ENCODE peak calls at places on chromosomes 6 and 20, in five cellular contexts. B is A549, Z is tibial nerve, I is endothelial cell of umbilical vein, W is erythroblast. P is an unnamed sample.

GRCh38 chr6:165821754-165822153 is 158.7 kb upstream of the PDE10A start:
- DNase-seq in W (no peak), I (no peak), Z (no peak), B (no peak), P (no peak)

GRCh38 chr20:18672826-18673225 is 85.0 kb downstream of the DTD1 start:
- DNase-seq in W (no peak), Z (no peak), I (no peak), B (no peak), P (no peak)

GRCh38 chr20:32017711-32018251 is 7.5 kb downstream of the CCM2L start:
- DNase-seq in W (no peak), Z (no peak), I (no peak), B (peak), P (no peak)

GRCh38 chr6:143901885-143902708 is 37.8 kb downstream of the ZC2HC1B start:
- DNase-seq in W (no peak), I (peak), B (no peak), Z (no peak), P (peak)

GRCh38 chr20:59994697-59995122 is 36.5 kb downstream of the CDH26 start:
- DNase-seq in W (no peak), B (no peak), Z (no peak), I (no peak), P (no peak)

GRCh38 chr6:134948142-134948541 is 1.8 kb downstream of the ALDH8A1 start:
- DNase-seq in B (no peak), W (no peak), Z (no peak), I (no peak), P (no peak)

GRCh38 chr6:147177286-147177685 is 26.9 kb upstream of the STXBP5 start:
- DNase-seq in W (no peak), I (no peak), B (no peak), Z (no peak), P (no peak)

GRCh38 chr6:166624275-166624674 is 2.8 kb downstream of the RPS6KA2 start:
- DNase-seq in B (no peak), I (peak), W (no peak), Z (no peak), P (no peak)

GRCh38 chr6:3755637-3756515 is 4.4 kb upstream of the PXDC1 start:
- DNase-seq in B (no peak), W (no peak), I (no peak), Z (no peak), P (no peak)

GRCh38 chr20:57346477-57346876 is 4.6 kb upstream of the RAE1 start:
- DNase-seq in W (peak), B (peak), I (peak), Z (peak), P (no peak)

GRCh38 chr6:40923326-40923725 is 115.7 kb downstream of the UNC5CL start:
- DNase-seq in Z (no peak), W (no peak), B (no peak), I (no peak), P (no peak)

GRCh38 chr6:69866351-69867074 is at the start of gene COL19A1:
- DNase-seq in B (no peak), Z (no peak), I (peak), W (peak), P (peak)

GRCh38 chr20:53935353-53936084 is 134.9 kb downstream of the BCAS1 start:
- DNase-seq in B (no peak), Z (no peak), W (peak), I (no peak), P (no peak)

GRCh38 chr6:74073429-74073828 is 377.4 kb downstream of the CD109 start:
- DNase-seq in Z (no peak), B (no peak), I (no peak), W (no peak), P (no peak)

DNA sequence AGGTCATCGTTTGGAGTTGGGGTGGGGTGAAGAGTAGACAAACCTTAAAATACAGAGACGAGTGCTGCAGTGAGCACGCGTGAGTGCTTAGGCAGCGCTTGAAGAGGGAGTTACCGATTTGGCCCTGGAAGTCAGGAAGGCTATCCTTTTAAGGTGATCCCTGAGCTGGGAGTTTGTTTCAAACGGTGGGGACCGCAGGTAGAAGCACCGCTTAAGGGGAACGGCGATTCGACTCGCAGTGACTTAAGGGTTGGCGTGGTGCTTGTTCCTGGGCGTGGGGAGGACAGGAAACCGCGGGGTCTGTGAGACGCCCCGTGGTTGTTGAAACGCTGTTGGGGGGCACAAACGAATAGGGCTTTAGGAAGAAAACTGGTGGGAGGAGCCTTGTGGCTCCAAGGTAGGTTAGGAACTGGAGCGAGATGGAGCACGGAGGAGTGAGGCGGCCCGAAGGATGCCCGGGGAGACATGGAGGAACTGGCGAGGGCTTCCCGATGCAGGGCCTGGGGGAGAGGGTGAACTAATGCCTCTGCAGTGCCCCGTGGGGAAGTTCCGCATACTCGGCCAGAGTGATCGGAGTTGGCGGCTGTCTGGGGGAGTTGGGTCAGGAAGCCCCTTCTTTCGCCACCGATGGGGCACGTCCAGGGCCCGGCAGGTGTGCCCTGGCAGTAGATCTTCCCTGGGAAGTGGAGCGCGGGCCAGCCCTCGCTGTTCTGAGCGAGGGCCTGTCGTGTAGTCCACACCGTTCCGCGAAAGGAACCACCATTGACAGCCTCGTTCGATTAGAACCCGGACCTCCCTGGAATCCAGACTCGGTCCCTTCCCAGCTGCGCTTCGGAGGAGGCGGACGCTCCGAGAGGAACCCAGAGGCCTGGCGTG is 1.3 kb upstream of the CDYL start:
- DNase-seq in W (peak), B (no peak), I (peak), Z (no peak), P (peak)
- TF ChIP-seq POLR2A in W (peak), B (no peak), I (no peak), Z (no peak), P (no peak)

DNA sequence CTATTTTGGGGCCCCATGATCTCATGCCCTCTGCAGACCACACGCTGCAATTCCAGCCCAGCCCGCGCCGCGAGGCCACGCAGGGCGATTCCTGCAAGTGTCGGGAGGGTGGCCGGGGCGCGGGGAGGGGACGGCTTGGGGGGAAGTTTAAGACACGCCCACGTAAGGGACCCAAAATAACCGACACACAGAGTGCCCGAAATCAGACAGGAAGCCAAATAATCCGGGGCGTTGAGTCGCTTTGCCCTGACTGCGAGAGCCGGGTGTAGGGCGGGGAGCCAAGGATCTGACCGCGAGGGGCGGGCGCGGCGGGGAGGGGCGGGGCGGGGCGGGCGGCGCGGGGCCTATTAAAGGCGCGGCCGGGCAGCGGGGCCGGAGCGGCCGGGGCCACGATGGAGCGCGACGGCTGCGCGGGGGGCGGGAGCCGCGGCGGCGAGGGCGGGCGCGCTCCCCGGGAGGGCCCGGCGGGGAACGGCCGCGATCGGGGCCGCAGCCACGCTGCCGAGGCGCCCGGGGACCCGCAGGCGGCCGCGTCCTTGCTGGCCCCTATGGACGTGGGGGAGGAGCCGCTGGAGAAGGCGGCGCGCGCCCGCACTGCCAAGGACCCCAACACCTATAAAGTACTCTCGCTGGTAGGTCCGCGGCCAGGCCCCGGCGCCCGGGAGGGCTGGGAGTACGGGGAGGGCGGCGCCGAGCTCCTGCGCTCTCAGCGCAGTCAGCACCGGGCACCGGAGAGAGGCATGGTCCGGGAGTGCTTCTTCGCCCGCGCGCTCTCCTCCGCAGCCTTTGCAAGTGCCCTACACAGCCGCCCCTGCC is at the start of gene ENPP1:
- DNase-seq in B (peak), W (peak), I (peak), Z (peak), P (peak)
- TF ChIP-seq POLR2A in B (peak), W (no peak), I (no peak), Z (no peak), P (no peak)

DNA sequence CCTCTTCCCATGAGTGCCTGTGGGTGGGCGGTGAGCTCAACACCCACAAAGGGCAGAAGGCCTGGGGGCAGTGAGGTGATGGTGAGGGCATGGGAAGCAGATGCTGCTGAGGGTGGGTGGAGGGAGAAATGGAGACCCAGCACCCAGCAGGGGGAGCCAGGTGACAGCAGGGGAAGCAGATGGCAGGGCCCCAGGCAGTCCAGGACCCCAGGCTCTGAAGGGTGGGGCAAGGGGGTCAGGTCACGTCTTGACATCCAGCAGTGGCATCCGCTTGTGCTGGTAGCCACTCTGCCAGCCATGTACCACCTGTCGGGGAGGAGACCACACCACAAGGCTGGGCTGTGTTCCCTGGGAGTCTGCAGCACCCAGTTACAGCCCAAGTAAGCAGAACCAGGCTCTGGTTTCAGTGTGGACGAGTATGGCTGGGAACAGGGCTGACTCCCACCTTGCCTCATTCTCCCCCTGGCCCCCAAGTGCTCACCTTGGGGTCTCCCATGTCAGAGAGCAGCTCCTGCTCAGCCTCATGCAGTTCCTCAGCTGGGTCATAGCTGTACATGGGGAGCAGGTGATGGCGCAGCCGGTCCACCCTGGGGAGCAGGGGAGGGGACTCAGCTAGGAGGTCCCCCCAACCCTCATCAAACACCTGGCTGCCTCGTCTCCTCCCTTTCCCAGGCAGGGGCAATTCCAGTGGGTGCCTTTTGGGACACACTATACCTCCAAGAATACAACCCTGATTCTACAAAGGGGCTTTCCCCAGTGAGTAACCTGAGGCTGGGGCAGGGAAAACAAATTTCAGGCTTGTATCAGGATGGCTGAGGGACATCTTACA is 2.0 kb downstream of the SMIM29 start:
- DNase-seq in B (no peak), W (peak), Z (no peak), I (peak), P (peak)
- TF ChIP-seq POLR2A in B (no peak), W (peak), Z (no peak), I (peak), P (peak)

DNA sequence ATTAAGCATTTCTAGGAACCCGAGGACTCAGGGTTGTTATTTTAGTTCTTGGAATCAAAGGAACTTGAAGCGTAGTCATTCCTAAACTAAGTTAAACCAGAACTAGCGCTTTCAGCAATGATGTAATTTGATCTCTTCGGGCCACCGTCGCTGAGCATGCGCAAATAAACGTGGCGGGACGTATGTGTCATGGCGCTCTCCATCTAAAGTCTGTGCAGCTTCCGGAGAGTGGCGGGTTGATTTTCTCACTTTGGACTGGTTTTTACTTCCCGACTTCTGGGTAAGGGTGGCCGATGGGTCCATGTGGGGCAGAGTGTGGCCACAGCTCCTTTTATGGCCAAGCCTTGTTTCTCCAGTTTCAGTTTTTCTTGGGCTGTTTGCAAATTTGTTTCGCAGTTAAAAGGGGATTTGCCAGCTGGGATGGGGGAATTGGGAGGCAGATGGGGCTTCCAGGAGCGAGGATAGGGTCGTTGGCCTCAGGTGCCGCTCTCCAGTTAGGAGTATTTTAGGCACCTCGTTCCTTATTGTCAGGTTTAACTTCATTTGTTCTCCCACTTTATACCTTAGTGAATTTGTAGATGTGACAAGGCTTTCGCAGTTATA is at the start of gene CDKAL1:
- DNase-seq in W (peak), B (peak), Z (peak), I (peak), P (peak)
- TF ChIP-seq POLR2A in W (peak), B (peak), Z (no peak), I (peak), P (peak)

GRCh38 chr20:63693975-63694595 is 2.4 kb upstream of the TNFRSF6B start:
- DNase-seq in B (no peak), Z (no peak), I (no peak), W (no peak), P (no peak)

GRCh38 chr20:63696311-63696627 is 183 bp upstream of the TNFRSF6B start:
- DNase-seq in I (no peak), B (no peak), W (no peak), Z (no peak), P (no peak)

GRCh38 chr20:63694596-63695418 is 1.6 kb upstream of the TNFRSF6B start:
- DNase-seq in B (no peak), W (no peak), I (no peak), Z (no peak), P (peak)

GRCh38 chr20:63696628-63697356 is at the start of gene TNFRSF6B:
- DNase-seq in B (no peak), Z (no peak), I (peak), W (no peak), P (peak)

DNA sequence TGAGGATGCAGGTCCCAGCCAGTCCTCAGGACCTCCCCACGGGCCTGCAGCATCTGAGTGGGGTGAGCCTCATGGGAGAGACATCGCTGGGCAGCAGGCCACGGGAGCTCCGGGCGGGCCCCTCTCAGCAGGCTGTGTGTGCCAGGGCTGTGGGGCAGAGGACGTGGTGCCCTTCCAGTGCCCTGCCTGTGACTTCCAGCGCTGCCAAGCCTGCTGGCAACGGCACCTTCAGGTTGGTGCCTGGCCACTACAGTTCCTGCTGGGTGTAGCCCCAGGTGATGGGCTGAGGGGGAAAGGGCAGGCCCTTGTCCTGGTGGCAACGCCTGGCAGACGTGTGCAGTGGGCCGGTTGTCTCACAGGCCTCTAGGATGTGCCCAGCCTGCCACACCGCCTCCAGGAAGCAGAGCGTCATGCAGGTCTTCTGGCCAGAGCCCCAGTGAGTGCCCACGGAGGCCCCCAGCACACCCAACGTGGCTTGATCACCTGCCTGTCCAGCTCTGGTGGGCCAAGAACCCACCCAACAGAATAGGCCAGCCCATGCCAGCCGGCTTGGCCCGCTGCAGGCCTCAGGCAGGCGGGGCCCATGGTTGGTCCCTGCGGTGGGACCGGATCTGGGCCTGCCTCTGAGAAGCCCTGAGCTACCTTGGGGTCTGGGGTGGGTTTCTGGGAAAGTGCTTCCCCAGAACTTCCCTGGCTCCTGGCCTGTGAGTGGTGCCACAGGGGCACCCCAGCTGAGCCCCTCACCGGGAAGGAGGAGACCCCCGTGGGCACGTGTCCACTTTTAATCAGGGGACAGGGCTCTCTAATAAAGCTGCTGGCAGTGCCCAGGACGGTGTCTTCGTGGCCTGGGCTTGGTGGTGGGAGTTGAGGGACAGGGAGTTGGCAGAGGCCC is 787 bp upstream of the TNFRSF6B start:
- DNase-seq in B (no peak), W (no peak), I (no peak), Z (no peak), P (peak)
- TF ChIP-seq POLR2A in B (no peak), W (no peak), I (peak), Z (no peak), P (no peak)

GRCh38 chr20:23147964-23148720 is 62.0 kb upstream of the CD93 start:
- DNase-seq in B (peak), Z (no peak), I (peak), W (peak), P (no peak)
- TF ChIP-seq POLR2A in B (no peak), Z (peak), I (no peak), W (no peak), P (peak)

GRCh38 chr6:44126320-44127149 is 717 bp downstream of the MRPL14 start:
- DNase-seq in B (peak), Z (no peak), I (peak), W (peak), P (peak)

GRCh38 chr6:44129841-44130322 is 2.5 kb downstream of the TMEM63B start:
- DNase-seq in I (no peak), W (peak), Z (no peak), B (no peak), P (no peak)

GRCh38 chr6:44128020-44128917 is 915 bp downstream of the TMEM63B start:
- DNase-seq in B (peak), W (peak), Z (no peak), I (peak), P (no peak)

GRCh38 chr6:44123544-44123943 is 3.7 kb downstream of the MRPL14 start:
- DNase-seq in I (no peak), B (no peak), Z (no peak), W (no peak), P (no peak)

DNA sequence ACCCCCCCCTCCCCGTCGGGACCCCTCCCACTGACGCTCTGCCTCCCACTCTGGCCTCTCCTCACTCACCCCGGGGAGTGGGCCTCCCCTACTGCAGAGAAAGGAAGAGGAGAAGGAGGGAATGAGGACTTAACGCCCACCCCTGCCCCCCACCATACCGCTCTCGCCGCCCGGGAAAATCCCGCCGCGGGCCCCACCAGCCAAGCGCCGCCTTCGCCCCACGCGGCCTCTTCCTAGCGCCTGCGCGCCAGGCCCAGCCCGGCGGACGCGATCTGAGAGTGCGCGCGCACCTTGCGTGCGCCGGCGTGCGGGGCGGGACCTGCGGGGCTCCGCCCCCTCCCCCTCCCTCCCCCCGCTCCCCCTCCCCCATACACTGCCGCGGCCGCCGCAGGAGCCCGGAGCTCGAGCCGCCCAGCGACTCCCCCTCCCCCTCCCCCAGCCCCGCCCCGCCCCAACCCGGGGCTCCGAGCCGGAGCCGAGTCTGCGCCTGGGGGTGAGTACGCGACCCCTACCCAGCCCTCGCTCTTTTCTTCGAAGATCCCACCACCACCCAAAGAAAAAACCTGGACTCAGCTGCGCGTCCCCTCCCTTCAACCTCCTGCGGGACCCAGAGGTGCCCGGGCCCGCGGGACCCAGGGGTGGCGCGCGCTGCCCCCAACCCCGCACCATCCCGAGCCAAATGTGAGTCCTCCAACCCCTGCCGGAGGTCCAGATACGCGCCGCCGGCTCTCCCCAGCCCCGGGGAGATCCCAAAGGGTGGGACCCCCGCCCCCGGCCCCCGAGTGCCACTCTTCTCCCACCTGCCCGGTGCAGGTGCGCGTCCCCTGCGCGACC is at the start of the genes MRPL14 and TMEM63B:
- DNase-seq in W (peak), I (peak), Z (peak), B (peak), P (peak)
- TF ChIP-seq POLR2A in W (peak), I (peak), Z (peak), B (peak), P (peak)

GRCh38 chr6:112595841-112596240 is 248.7 kb downstream of the RFPL4B start:
- DNase-seq in W (no peak), Z (no peak), B (no peak), I (no peak), P (no peak)

GRCh38 chr6:112600168-112600567 is 253.0 kb downstream of the RFPL4B start:
- DNase-seq in Z (no peak), I (no peak), B (no peak), W (no peak), P (no peak)

GRCh38 chr6:112592159-112592558 is 245.0 kb downstream of the RFPL4B start:
- DNase-seq in I (no peak), B (no peak), W (no peak), Z (no peak), P (no peak)

GRCh38 chr6:112595201-112595600 is 248.1 kb downstream of the RFPL4B start:
- DNase-seq in Z (no peak), W (no peak), B (no peak), I (no peak), P (no peak)
- TF ChIP-seq POLR2A in Z (no peak), W (no peak), B (no peak), I (no peak), P (no peak)

GRCh38 chr20:51634877-51635276 is 92.4 kb upstream of the NFATC2 start:
- DNase-seq in I (no peak), W (no peak), B (no peak), Z (no peak), P (no peak)
- TF ChIP-seq POLR2A in I (no peak), W (no peak), B (no peak), Z (no peak), P (no peak)